ENCODE peak calls at places on chromosomes 6 and 20, in ten cellular contexts. One of them, this sample, is unnamed.

GRCh38 chr20:36153754-36154695 is 515 bp upstream of the EPB41L1 start:
- DNase-seq in amniotic stem cell: no peak
- DNase-seq in choroid plexus epithelial cell: peak
- DNase-seq in cardiac fibroblast: peak
- DNase-seq in AG08395: peak
- DNase-seq in mucosa of gallbladder: peak
- DNase-seq in NCI-H2107: peak
- DNase-seq in T-helper 17 cell: no peak
- DNase-seq in endothelial cell: peak
- DNase-seq in psoas muscle: peak
- DNase-seq in this sample: peak

GRCh38 chr6:125986956-125987617 is 747 bp downstream of the TRMT11 start:
- DNase-seq in amniotic stem cell: no peak
- DNase-seq in choroid plexus epithelial cell: peak
- DNase-seq in cardiac fibroblast: peak
- DNase-seq in AG08395: no peak
- DNase-seq in mucosa of gallbladder: no peak
- DNase-seq in NCI-H2107: no peak
- DNase-seq in T-helper 17 cell: no peak
- DNase-seq in endothelial cell: no peak
- DNase-seq in psoas muscle: no peak
- DNase-seq in this sample: no peak

GRCh38 chr6:98634569-98634968 is 199.8 kb upstream of the POU3F2 start:
- DNase-seq in amniotic stem cell: no peak
- DNase-seq in choroid plexus epithelial cell: no peak
- DNase-seq in cardiac fibroblast: no peak
- DNase-seq in AG08395: no peak
- DNase-seq in mucosa of gallbladder: no peak
- DNase-seq in NCI-H2107: no peak
- DNase-seq in T-helper 17 cell: no peak
- DNase-seq in endothelial cell: no peak
- DNase-seq in psoas muscle: no peak
- DNase-seq in this sample: peak

GRCh38 chr20:62201173-62202082 is 18.6 kb downstream of the MTG2 start:
- DNase-seq in amniotic stem cell: no peak
- DNase-seq in choroid plexus epithelial cell: no peak
- DNase-seq in cardiac fibroblast: no peak
- DNase-seq in AG08395: no peak
- DNase-seq in mucosa of gallbladder: no peak
- DNase-seq in NCI-H2107: peak
- DNase-seq in T-helper 17 cell: no peak
- DNase-seq in endothelial cell: no peak
- DNase-seq in psoas muscle: peak
- DNase-seq in this sample: no peak

GRCh38 chr6:135181333-135182119 is 418 bp downstream of the MYB start:
- DNase-seq in amniotic stem cell: no peak
- DNase-seq in choroid plexus epithelial cell: no peak
- DNase-seq in cardiac fibroblast: no peak
- DNase-seq in AG08395: no peak
- DNase-seq in mucosa of gallbladder: no peak
- DNase-seq in NCI-H2107: no peak
- DNase-seq in T-helper 17 cell: no peak
- DNase-seq in endothelial cell: peak
- DNase-seq in psoas muscle: peak
- DNase-seq in this sample: peak

GRCh38 chr6:20839624-20840023 is 305.4 kb downstream of the CDKAL1 start:
- DNase-seq in amniotic stem cell: no peak
- DNase-seq in choroid plexus epithelial cell: no peak
- DNase-seq in cardiac fibroblast: no peak
- DNase-seq in AG08395: no peak
- DNase-seq in mucosa of gallbladder: no peak
- DNase-seq in NCI-H2107: no peak
- DNase-seq in T-helper 17 cell: no peak
- DNase-seq in endothelial cell: no peak
- DNase-seq in psoas muscle: no peak
- DNase-seq in this sample: no peak

GRCh38 chr20:58550661-58551060 is 35.5 kb upstream of the APCDD1L start:
- DNase-seq in amniotic stem cell: peak
- DNase-seq in choroid plexus epithelial cell: peak
- DNase-seq in cardiac fibroblast: peak
- DNase-seq in AG08395: no peak
- DNase-seq in mucosa of gallbladder: no peak
- DNase-seq in NCI-H2107: no peak
- DNase-seq in T-helper 17 cell: no peak
- DNase-seq in endothelial cell: no peak
- DNase-seq in psoas muscle: no peak
- DNase-seq in this sample: peak

GRCh38 chr6:20126102-20126752 is 86.0 kb downstream of the MBOAT1 start:
- DNase-seq in amniotic stem cell: no peak
- DNase-seq in choroid plexus epithelial cell: no peak
- DNase-seq in cardiac fibroblast: no peak
- DNase-seq in AG08395: no peak
- DNase-seq in mucosa of gallbladder: no peak
- DNase-seq in NCI-H2107: no peak
- DNase-seq in T-helper 17 cell: no peak
- DNase-seq in endothelial cell: no peak
- DNase-seq in psoas muscle: no peak
- DNase-seq in this sample: no peak

GRCh38 chr6:109434456-109434855 is 6.0 kb downstream of the PPIL6 start:
- DNase-seq in amniotic stem cell: no peak
- DNase-seq in choroid plexus epithelial cell: no peak
- DNase-seq in cardiac fibroblast: no peak
- DNase-seq in AG08395: no peak
- DNase-seq in mucosa of gallbladder: no peak
- DNase-seq in NCI-H2107: no peak
- DNase-seq in T-helper 17 cell: no peak
- DNase-seq in endothelial cell: no peak
- DNase-seq in psoas muscle: no peak
- DNase-seq in this sample: no peak

GRCh38 chr6:106082735-106083398 is 3.3 kb upstream of the PRDM1 start:
- DNase-seq in amniotic stem cell: peak
- DNase-seq in choroid plexus epithelial cell: peak
- DNase-seq in cardiac fibroblast: no peak
- DNase-seq in AG08395: peak
- DNase-seq in mucosa of gallbladder: no peak
- DNase-seq in NCI-H2107: no peak
- DNase-seq in T-helper 17 cell: no peak
- DNase-seq in endothelial cell: no peak
- DNase-seq in psoas muscle: no peak
- DNase-seq in this sample: no peak

GRCh38 chr20:641516-641913 is 11.5 kb downstream of the SRXN1 start:
- DNase-seq in amniotic stem cell: no peak
- DNase-seq in choroid plexus epithelial cell: no peak
- DNase-seq in cardiac fibroblast: no peak
- DNase-seq in AG08395: peak
- DNase-seq in mucosa of gallbladder: no peak
- DNase-seq in NCI-H2107: no peak
- DNase-seq in T-helper 17 cell: no peak
- DNase-seq in endothelial cell: peak
- DNase-seq in psoas muscle: no peak
- DNase-seq in this sample: no peak

GRCh38 chr6:168355716-168356522 is 36.3 kb upstream of the DACT2 start:
- DNase-seq in amniotic stem cell: no peak
- DNase-seq in choroid plexus epithelial cell: peak
- DNase-seq in cardiac fibroblast: peak
- DNase-seq in AG08395: peak
- DNase-seq in mucosa of gallbladder: peak
- DNase-seq in NCI-H2107: no peak
- DNase-seq in T-helper 17 cell: no peak
- DNase-seq in endothelial cell: peak
- DNase-seq in psoas muscle: peak
- DNase-seq in this sample: peak

GRCh38 chr20:16530201-16530681 is 43.0 kb downstream of the KIF16B start:
- DNase-seq in amniotic stem cell: no peak
- DNase-seq in choroid plexus epithelial cell: peak
- DNase-seq in cardiac fibroblast: no peak
- DNase-seq in AG08395: no peak
- DNase-seq in mucosa of gallbladder: peak
- DNase-seq in NCI-H2107: no peak
- DNase-seq in T-helper 17 cell: no peak
- DNase-seq in endothelial cell: no peak
- DNase-seq in psoas muscle: no peak
- DNase-seq in this sample: peak

GRCh38 chr6:100880149-100880900 is 804 bp downstream of the ASCC3 start:
- DNase-seq in amniotic stem cell: no peak
- DNase-seq in choroid plexus epithelial cell: peak
- DNase-seq in cardiac fibroblast: no peak
- DNase-seq in AG08395: no peak
- DNase-seq in mucosa of gallbladder: no peak
- DNase-seq in NCI-H2107: no peak
- DNase-seq in T-helper 17 cell: no peak
- DNase-seq in endothelial cell: no peak
- DNase-seq in psoas muscle: no peak
- DNase-seq in this sample: peak

GRCh38 chr20:48596499-48596898 is 231.3 kb downstream of the PREX1 start:
- DNase-seq in amniotic stem cell: no peak
- DNase-seq in choroid plexus epithelial cell: no peak
- DNase-seq in cardiac fibroblast: no peak
- DNase-seq in AG08395: no peak
- DNase-seq in mucosa of gallbladder: no peak
- DNase-seq in NCI-H2107: no peak
- DNase-seq in T-helper 17 cell: no peak
- DNase-seq in endothelial cell: no peak
- DNase-seq in psoas muscle: no peak
- DNase-seq in this sample: no peak

GRCh38 chr20:36887779-36888133 is 11.8 kb downstream of the TLDC2 start:
- DNase-seq in amniotic stem cell: no peak
- DNase-seq in choroid plexus epithelial cell: no peak
- DNase-seq in cardiac fibroblast: peak
- DNase-seq in AG08395: peak
- DNase-seq in mucosa of gallbladder: no peak
- DNase-seq in NCI-H2107: no peak
- DNase-seq in T-helper 17 cell: no peak
- DNase-seq in endothelial cell: no peak
- DNase-seq in psoas muscle: no peak
- DNase-seq in this sample: no peak

GRCh38 chr6:4402477-4402976 is 267.2 kb upstream of the ECI2 start:
- DNase-seq in amniotic stem cell: peak
- DNase-seq in choroid plexus epithelial cell: peak
- DNase-seq in cardiac fibroblast: peak
- DNase-seq in AG08395: peak
- DNase-seq in mucosa of gallbladder: no peak
- DNase-seq in NCI-H2107: no peak
- DNase-seq in T-helper 17 cell: no peak
- DNase-seq in endothelial cell: no peak
- DNase-seq in psoas muscle: peak
- DNase-seq in this sample: peak

GRCh38 chr6:34967461-34967860 is 78.4 kb downstream of the ANKS1A start:
- DNase-seq in amniotic stem cell: no peak
- DNase-seq in choroid plexus epithelial cell: no peak
- DNase-seq in cardiac fibroblast: no peak
- DNase-seq in AG08395: no peak
- DNase-seq in mucosa of gallbladder: no peak
- DNase-seq in NCI-H2107: no peak
- DNase-seq in T-helper 17 cell: no peak
- DNase-seq in endothelial cell: no peak
- DNase-seq in psoas muscle: no peak
- DNase-seq in this sample: no peak

GRCh38 chr6:4169028-4169789 is 33.8 kb upstream of the ECI2 start:
- DNase-seq in amniotic stem cell: no peak
- DNase-seq in choroid plexus epithelial cell: peak
- DNase-seq in cardiac fibroblast: peak
- DNase-seq in AG08395: peak
- DNase-seq in mucosa of gallbladder: no peak
- DNase-seq in NCI-H2107: no peak
- DNase-seq in T-helper 17 cell: no peak
- DNase-seq in endothelial cell: no peak
- DNase-seq in psoas muscle: no peak
- DNase-seq in this sample: peak

GRCh38 chr6:41122373-41122772 is 31.8 kb downstream of the TREML1 start:
- DNase-seq in amniotic stem cell: no peak
- DNase-seq in choroid plexus epithelial cell: peak
- DNase-seq in cardiac fibroblast: no peak
- DNase-seq in AG08395: no peak
- DNase-seq in mucosa of gallbladder: no peak
- DNase-seq in NCI-H2107: no peak
- DNase-seq in T-helper 17 cell: no peak
- DNase-seq in endothelial cell: no peak
- DNase-seq in psoas muscle: no peak
- DNase-seq in this sample: peak

GRCh38 chr6:7578949-7579348 is 11.0 kb upstream of the SNRNP48 start:
- DNase-seq in amniotic stem cell: no peak
- DNase-seq in choroid plexus epithelial cell: no peak
- DNase-seq in cardiac fibroblast: no peak
- DNase-seq in AG08395: no peak
- DNase-seq in mucosa of gallbladder: no peak
- DNase-seq in NCI-H2107: no peak
- DNase-seq in T-helper 17 cell: no peak
- DNase-seq in endothelial cell: no peak
- DNase-seq in psoas muscle: no peak
- DNase-seq in this sample: no peak

GRCh38 chr20:7113577-7114466 is 346.3 kb downstream of the BMP2 start:
- DNase-seq in amniotic stem cell: no peak
- DNase-seq in choroid plexus epithelial cell: peak
- DNase-seq in cardiac fibroblast: peak
- DNase-seq in AG08395: peak
- DNase-seq in mucosa of gallbladder: peak
- DNase-seq in NCI-H2107: no peak
- DNase-seq in T-helper 17 cell: no peak
- DNase-seq in endothelial cell: peak
- DNase-seq in psoas muscle: no peak
- DNase-seq in this sample: peak

GRCh38 chr20:25178563-25179438 is 16.7 kb upstream of the ENTPD6 start:
- DNase-seq in amniotic stem cell: peak
- DNase-seq in choroid plexus epithelial cell: peak
- DNase-seq in cardiac fibroblast: peak
- DNase-seq in AG08395: peak
- DNase-seq in mucosa of gallbladder: no peak
- DNase-seq in NCI-H2107: no peak
- DNase-seq in T-helper 17 cell: no peak
- DNase-seq in endothelial cell: peak
- DNase-seq in psoas muscle: no peak
- DNase-seq in this sample: peak

GRCh38 chr6:161544801-161545490 is 271.1 kb upstream of the AGPAT4 start:
- DNase-seq in amniotic stem cell: no peak
- DNase-seq in choroid plexus epithelial cell: no peak
- DNase-seq in cardiac fibroblast: no peak
- DNase-seq in AG08395: no peak
- DNase-seq in mucosa of gallbladder: no peak
- DNase-seq in NCI-H2107: no peak
- DNase-seq in T-helper 17 cell: no peak
- DNase-seq in endothelial cell: no peak
- DNase-seq in psoas muscle: no peak
- DNase-seq in this sample: peak

GRCh38 chr6:33249732-33250625 is 21.7 kb downstream of the VPS52 start:
- DNase-seq in amniotic stem cell: peak
- DNase-seq in choroid plexus epithelial cell: peak
- DNase-seq in cardiac fibroblast: peak
- DNase-seq in AG08395: peak
- DNase-seq in mucosa of gallbladder: no peak
- DNase-seq in NCI-H2107: no peak
- DNase-seq in T-helper 17 cell: no peak
- DNase-seq in endothelial cell: peak
- DNase-seq in psoas muscle: peak
- DNase-seq in this sample: peak

GRCh38 chr20:18272451-18272850 is 15.9 kb upstream of the ZNF133 start:
- DNase-seq in amniotic stem cell: no peak
- DNase-seq in choroid plexus epithelial cell: peak
- DNase-seq in cardiac fibroblast: peak
- DNase-seq in AG08395: peak
- DNase-seq in mucosa of gallbladder: peak
- DNase-seq in NCI-H2107: no peak
- DNase-seq in T-helper 17 cell: no peak
- DNase-seq in endothelial cell: no peak
- DNase-seq in psoas muscle: peak
- DNase-seq in this sample: no peak

GRCh38 chr6:137589067-137589848 is 95.1 kb upstream of the OLIG3 start:
- DNase-seq in amniotic stem cell: no peak
- DNase-seq in choroid plexus epithelial cell: peak
- DNase-seq in cardiac fibroblast: peak
- DNase-seq in AG08395: peak
- DNase-seq in mucosa of gallbladder: peak
- DNase-seq in NCI-H2107: no peak
- DNase-seq in T-helper 17 cell: peak
- DNase-seq in endothelial cell: peak
- DNase-seq in psoas muscle: no peak
- DNase-seq in this sample: no peak

GRCh38 chr6:28380381-28380780 is 19.2 kb downstream of the ZSCAN12 start:
- DNase-seq in amniotic stem cell: no peak
- DNase-seq in choroid plexus epithelial cell: no peak
- DNase-seq in cardiac fibroblast: no peak
- DNase-seq in AG08395: no peak
- DNase-seq in mucosa of gallbladder: no peak
- DNase-seq in NCI-H2107: no peak
- DNase-seq in T-helper 17 cell: no peak
- DNase-seq in endothelial cell: no peak
- DNase-seq in psoas muscle: no peak
- DNase-seq in this sample: peak

This sample was measured in astrocyte of the hippocampus.